ENCODE peak calls at places on chromosomes 16 and 17, in ten cellular contexts. Q, I, C, A, O, N, Z, L, U and H are unnamed samples.
A peak's percentile ranks its signal among the peaks of the same experiment; 100 is the strongest.

GRCh38 chr17:7560172-7561027 is 1.3 kb upstream of the SENP3 start:
- DNase-seq in Q (peak; percentile 65), I (peak; percentile 41), C (no peak), A (peak; percentile 68), O (peak; percentile 59), N (peak; percentile 47), Z (peak; percentile 48), L (peak; percentile 47), U (no peak), H (peak; percentile 39)

GRCh38 chr16:15897386-15897785 is 9.0 kb upstream of the CEP20 start:
- DNase-seq in Q (no peak), I (no peak), C (no peak), A (no peak), O (no peak), N (no peak), Z (no peak), L (no peak), U (no peak), H (no peak)

GRCh38 chr17:41907185-41907556 is 11.6 kb downstream of the ACLY start:
- DNase-seq in Q (peak; percentile 91), I (no peak), C (no peak), A (peak; percentile 69), O (peak; percentile 82), N (peak; percentile 97), Z (no peak), L (no peak), U (no peak), H (no peak)

GRCh38 chr16:21599994-21600773 is 807 bp downstream of the METTL9 start:
- DNase-seq in Q (peak; percentile 48), I (peak; percentile 74), C (peak; percentile 16), A (peak; percentile 41), O (peak; percentile 51), N (no peak), Z (no peak), L (peak; percentile 7), U (no peak), H (no peak)

GRCh38 chr17:38906429-38907172 is 18.8 kb upstream of the LASP1NB start:
- DNase-seq in Q (peak; percentile 37), I (no peak), C (no peak), A (no peak), O (no peak), N (no peak), Z (no peak), L (no peak), U (no peak), H (no peak)

GRCh38 chr17:46150216-46150963 is 42.8 kb downstream of the KANSL1 start:
- DNase-seq in Q (no peak), I (no peak), C (no peak), A (no peak), O (no peak), N (no peak), Z (no peak), L (no peak), U (no peak), H (no peak)

GRCh38 chr17:82304826-82305726 is 12.3 kb downstream of the CD7 start:
- DNase-seq in Q (no peak), I (no peak), C (no peak), A (no peak), O (no peak), N (peak; percentile 2), Z (no peak), L (no peak), U (no peak), H (no peak)

GRCh38 chr17:71237903-71238538 is 882.8 kb upstream of the SOX9 start:
- DNase-seq in Q (peak; percentile 53), I (peak; percentile 1), C (no peak), A (peak; percentile 36), O (peak; percentile 4), N (no peak), Z (no peak), L (no peak), U (peak; percentile 11), H (no peak)

GRCh38 chr17:2982854-2983636 is 80.4 kb downstream of the OR1D5 start:
- DNase-seq in Q (peak; percentile 82), I (no peak), C (no peak), A (peak; percentile 94), O (peak; percentile 87), N (peak; percentile 65), Z (no peak), L (no peak), U (no peak), H (no peak)

GRCh38 chr17:17514993-17515920 is 19.1 kb upstream of the RASD1 start:
- DNase-seq in Q (peak; percentile 97), I (no peak), C (no peak), A (peak; percentile 44), O (peak; percentile 17), N (no peak), Z (no peak), L (no peak), U (no peak), H (no peak)

GRCh38 chr16:47069291-47069690 is 74.5 kb downstream of the NETO2 start:
- DNase-seq in Q (no peak), I (peak; percentile 14), C (no peak), A (no peak), O (no peak), N (no peak), Z (no peak), L (no peak), U (no peak), H (no peak)

GRCh38 chr17:4469552-4469951 is 29.1 kb upstream of the SPNS2 start:
- DNase-seq in Q (no peak), I (no peak), C (no peak), A (no peak), O (no peak), N (no peak), Z (no peak), L (no peak), U (no peak), H (no peak)

GRCh38 chr16:12158428-12158827 is 181.9 kb downstream of the SNX29 start:
- DNase-seq in Q (peak; percentile 99), I (no peak), C (no peak), A (peak; percentile 62), O (peak; percentile 93), N (no peak), Z (no peak), L (no peak), U (no peak), H (no peak)

GRCh38 chr17:38825762-38826247 is 684 bp upstream of the CWC25 start:
- DNase-seq in Q (no peak), I (no peak), C (no peak), A (no peak), O (no peak), N (no peak), Z (no peak), L (no peak), U (no peak), H (peak; percentile 29)

GRCh38 chr16:47013910-47014309 is 40.4 kb upstream of the DNAJA2 start:
- DNase-seq in Q (no peak), I (no peak), C (no peak), A (no peak), O (no peak), N (no peak), Z (no peak), L (no peak), U (no peak), H (no peak)

GRCh38 chr16:30186444-30186781 is 3.0 kb downstream of the CORO1A start:
- DNase-seq in Q (no peak), I (no peak), C (no peak), A (no peak), O (no peak), N (no peak), Z (no peak), L (no peak), U (no peak), H (no peak)

GRCh38 chr17:77285594-77286390 is 145.0 kb downstream of the SEC14L1 start:
- DNase-seq in Q (peak; percentile 88), I (peak; percentile 13), C (peak; percentile 88), A (peak; percentile 97), O (peak; percentile 71), N (peak; percentile 9), Z (no peak), L (no peak), U (peak; percentile 31), H (no peak)